ENCODE peak calls at places on chromosomes 2 and 18, in seven cellular contexts. N, A, X, C, Z, S and K are unnamed samples.

GRCh38 chr2:46377666-46378560 is 80.7 kb downstream of the EPAS1 start:
- DNase-seq in S (no peak), A (no peak), N (no peak), C (no peak), Z (no peak), X (no peak), K (no peak)

GRCh38 chr2:12169060-12169406 is 422.6 kb downstream of the LPIN1 start:
- DNase-seq in Z (no peak), S (no peak), N (peak; percentile 98), X (no peak), C (no peak), A (peak; percentile 25), K (peak; percentile 26)

GRCh38 chr2:37711308-37711731 is 39.9 kb upstream of the CDC42EP3 start:
- DNase-seq in X (no peak), A (peak; percentile 99), N (peak; percentile 89), S (no peak), C (no peak), Z (peak; percentile 76), K (no peak)

GRCh38 chr2:237310515-237311114 is 103.3 kb downstream of the COL6A3 start:
- DNase-seq in A (no peak), N (no peak), S (no peak), Z (no peak), X (no peak), C (no peak), K (no peak)

GRCh38 chr18:79503891-79504475 is 108.3 kb downstream of the NFATC1 start:
- DNase-seq in Z (peak; percentile 36), A (no peak), X (no peak), N (no peak), C (no peak), S (peak; percentile 13), K (no peak)

GRCh38 chr18:13301691-13302469 is 83.3 kb downstream of the LDLRAD4 start:
- DNase-seq in A (no peak), S (no peak), C (no peak), Z (no peak), X (no peak), N (no peak), K (no peak)

GRCh38 chr18:76823574-76823973 is 1.2 kb downstream of the ZNF236 start:
- DNase-seq in S (no peak), A (no peak), Z (peak; percentile 87), C (peak; percentile 18), N (no peak), X (peak; percentile 56), K (no peak)

GRCh38 chr18:41532344-41533086 is 422.5 kb upstream of the PIK3C3 start:
- DNase-seq in C (no peak), S (no peak), Z (no peak), N (peak; percentile 22), X (no peak), A (peak; percentile 45), K (no peak)

GRCh38 chr2:127052068-127052770 is 54.7 kb downstream of the BIN1 start:
- DNase-seq in C (peak; percentile 70), S (no peak), A (no peak), Z (peak; percentile 78), N (no peak), X (no peak), K (peak; percentile 84)

GRCh38 chr2:204753841-204754240 is 208.6 kb downstream of the PARD3B start:
- DNase-seq in Z (no peak), S (no peak), N (no peak), A (no peak), X (no peak), C (no peak), K (no peak)

GRCh38 chr2:20224716-20225293 is at the start of gene SDC1:
- DNase-seq in X (peak; percentile 75), N (peak; percentile 66), A (peak; percentile 71), Z (peak; percentile 76), C (peak; percentile 15), S (no peak), K (no peak)

GRCh38 chr18:31679133-31679731 is 5.1 kb downstream of the B4GALT6 start:
- DNase-seq in Z (no peak), X (no peak), S (no peak), A (peak; percentile 93), N (peak; percentile 92), C (no peak), K (no peak)

GRCh38 chr18:59885579-59886163 is 14.1 kb upstream of the PMAIP1 start:
- DNase-seq in X (no peak), Z (no peak), S (no peak), N (peak; percentile 90), C (no peak), A (peak; percentile 98), K (no peak)

GRCh38 chr2:161204846-161205245 is 44.6 kb downstream of the TANK start:
- DNase-seq in N (peak; percentile 30), Z (no peak), C (no peak), S (no peak), A (no peak), X (no peak), K (no peak)

GRCh38 chr2:33219850-33220275 is 256.6 kb upstream of the RASGRP3 start:
- DNase-seq in A (peak; percentile 38), S (no peak), X (no peak), N (peak; percentile 77), Z (no peak), C (no peak), K (no peak)

GRCh38 chr18:49560277-49561126 is 1.4 kb upstream of the LIPG start:
- DNase-seq in X (peak; percentile 46), S (no peak), Z (no peak), C (no peak), N (peak; percentile 8), A (no peak), K (no peak)

GRCh38 chr18:24212939-24213338 is 74.1 kb downstream of the CABYR start:
- DNase-seq in N (peak; percentile 98), X (no peak), S (no peak), A (peak; percentile 90), Z (no peak), C (no peak), K (no peak)

GRCh38 chr2:197386242-197386641 is 48.6 kb downstream of the SF3B1 start:
- DNase-seq in C (no peak), A (no peak), X (no peak), Z (no peak), S (no peak), N (no peak), K (no peak)

GRCh38 chr18:23833714-23834113 is 144.5 kb downstream of the LAMA3 start:
- DNase-seq in C (no peak), Z (peak; percentile 35), A (no peak), X (no peak), N (no peak), S (no peak), K (no peak)

GRCh38 chr2:237299897-237300296 is 114.1 kb downstream of the COL6A3 start:
- DNase-seq in Z (no peak), N (peak; percentile 97), S (no peak), X (no peak), C (no peak), A (peak; percentile 86), K (no peak)

GRCh38 chr2:172179045-172179742 is 76.5 kb upstream of the DLX2 start:
- DNase-seq in N (peak; percentile 8), C (no peak), A (peak; percentile 88), X (no peak), Z (no peak), S (no peak), K (no peak)

GRCh38 chr2:111121028-111121872 is 536 bp downstream of the BCL2L11 start:
- DNase-seq in C (no peak), Z (peak; percentile 92), X (peak; percentile 70), S (peak; percentile 50), N (peak; percentile 48), A (peak; percentile 34), K (peak; percentile 33)

GRCh38 chr2:233210843-233211600 is 40.5 kb upstream of the ATG16L1 start:
- DNase-seq in Z (peak; percentile 78), X (no peak), N (peak; percentile 91), S (no peak), A (peak; percentile 93), C (peak; percentile 6), K (no peak)

GRCh38 chr2:132871829-132872228 is 201.8 kb upstream of the LYPD1 start:
- DNase-seq in Z (no peak), A (no peak), S (no peak), C (no peak), N (no peak), X (no peak), K (no peak)

GRCh38 chr2:191012845-191013616 is 940 bp downstream of the STAT1 start:
- DNase-seq in S (no peak), A (peak; percentile 12), C (no peak), N (peak; percentile 72), Z (no peak), X (no peak), K (no peak)

GRCh38 chr18:61833387-61833786 is 59.4 kb downstream of the RNF152 start:
- DNase-seq in S (no peak), A (peak; percentile 48), C (no peak), Z (no peak), X (no peak), N (peak; percentile 93), K (no peak)

GRCh38 chr2:150142561-150142960 is 344.9 kb downstream of the RND3 start:
- DNase-seq in C (no peak), N (peak; percentile 87), A (peak; percentile 91), Z (no peak), S (no peak), X (no peak), K (no peak)

GRCh38 chr2:86274265-86274917 is 63.0 kb downstream of the REEP1 start:
- DNase-seq in Z (no peak), S (no peak), A (peak; percentile 78), N (peak; percentile 84), X (no peak), C (no peak), K (no peak)

GRCh38 chr2:54371461-54372065 is 84.6 kb upstream of the SPTBN1 start:
- DNase-seq in A (no peak), N (no peak), C (no peak), S (no peak), Z (no peak), X (no peak), K (no peak)

GRCh38 chr18:78242796-78243195 is 736.8 kb upstream of the SALL3 start:
- DNase-seq in S (no peak), A (no peak), Z (no peak), C (no peak), N (no peak), X (no peak), K (no peak)

GRCh38 chr18:9506046-9506792 is 30.9 kb downstream of the RALBP1 start:
- DNase-seq in Z (no peak), C (no peak), N (peak; percentile 23), X (no peak), S (no peak), A (peak; percentile 44), K (no peak)

GRCh38 chr2:45964226-45964841 is 312.9 kb downstream of the PRKCE start:
- DNase-seq in N (peak; percentile 67), Z (peak; percentile 80), S (no peak), A (peak; percentile 98), X (no peak), C (no peak), K (no peak)

GRCh38 chr18:42183746-42184145 is 228.7 kb downstream of the PIK3C3 start:
- DNase-seq in X (no peak), C (no peak), A (peak; percentile 92), N (peak; percentile 78), Z (no peak), S (no peak), K (no peak)